ENCODE peak calls at places on chromosomes 4 and X, in seven cellular contexts. K, X, H, Q, F, C and I are unnamed samples.
A peak's percentile ranks its signal among the peaks of the same experiment; 100 is the strongest.

GRCh38 chrX:85375333-85375738 is 4.1 kb downstream of the POF1B start:
- DNase-seq in K (no peak), X (no peak), H (no peak), Q (peak; percentile 22), F (no peak), C (peak; percentile 65), I (no peak)

GRCh38 chrX:145825896-145826295 is 8.3 kb downstream of the SLITRK2 start:
- DNase-seq in K (no peak), X (no peak), H (peak; percentile 8), Q (peak; percentile 48), F (no peak), C (peak; percentile 17), I (no peak)

GRCh38 chr4:182562350-182562749 is 319.1 kb downstream of the TENM3 start:
- DNase-seq in K (no peak), X (no peak), H (no peak), Q (no peak), F (no peak), C (no peak), I (no peak)

GRCh38 chr4:186304816-186305520 is 39.0 kb downstream of the F11 start:
- DNase-seq in K (no peak), X (no peak), H (no peak), Q (no peak), F (no peak), C (no peak), I (no peak)

GRCh38 chrX:10447577-10448214 is 172.7 kb downstream of the MID1 start:
- DNase-seq in K (no peak), X (no peak), H (no peak), Q (no peak), F (no peak), C (peak; percentile 17), I (no peak)

GRCh38 chr4:108172780-108173598 is 4.3 kb upstream of the LEF1 start:
- DNase-seq in K (peak; percentile 86), X (peak; percentile 41), H (peak; percentile 88), Q (peak; percentile 56), F (no peak), C (no peak), I (no peak)

GRCh38 chr4:77994194-77994721 is 62.9 kb upstream of the FRAS1 start:
- DNase-seq in K (no peak), X (peak; percentile 84), H (peak; percentile 54), Q (peak; percentile 37), F (peak; percentile 71), C (peak; percentile 57), I (no peak)

GRCh38 chr4:22688236-22688635 is 4.5 kb upstream of the GBA3 start:
- DNase-seq in K (no peak), X (no peak), H (no peak), Q (no peak), F (no peak), C (no peak), I (no peak)

GRCh38 chr4:30714408-30715031 is 5.6 kb upstream of the PCDH7 start:
- DNase-seq in K (no peak), X (peak; percentile 19), H (peak; percentile 27), Q (peak; percentile 58), F (peak; percentile 73), C (peak; percentile 45), I (no peak)

GRCh38 chrX:50691820-50692219 is 122.2 kb downstream of the SHROOM4 start:
- DNase-seq in K (no peak), X (peak; percentile 38), H (peak; percentile 54), Q (peak; percentile 25), F (peak; percentile 27), C (peak; percentile 44), I (peak; percentile 0)

GRCh38 chr4:105113800-105114199 is 32.9 kb upstream of the TET2 start:
- DNase-seq in K (no peak), X (no peak), H (no peak), Q (no peak), F (no peak), C (no peak), I (no peak)

GRCh38 chr4:170853422-170854021 is 763.8 kb upstream of the AADAT start:
- DNase-seq in K (no peak), X (peak; percentile 19), H (peak; percentile 35), Q (peak; percentile 65), F (peak; percentile 48), C (peak; percentile 36), I (peak; percentile 1)

GRCh38 chr4:169132561-169133305 is 122.7 kb upstream of the CBR4 start:
- DNase-seq in K (no peak), X (no peak), H (no peak), Q (no peak), F (no peak), C (no peak), I (peak; percentile 3)

GRCh38 chrX:150502979-150503897 is 65.2 kb upstream of the MTM1 start:
- DNase-seq in K (no peak), X (no peak), H (no peak), Q (peak; percentile 57), F (no peak), C (no peak), I (no peak)

GRCh38 chr4:36568575-36568974 is 287.2 kb downstream of the DTHD1 start:
- DNase-seq in K (no peak), X (no peak), H (no peak), Q (no peak), F (no peak), C (no peak), I (no peak)

GRCh38 chrX:40171513-40172168 is 73.9 kb upstream of the BCOR start:
- DNase-seq in K (peak; percentile 86), X (no peak), H (peak; percentile 45), Q (no peak), F (no peak), C (no peak), I (no peak)

GRCh38 chr4:41976775-41977516 is 4.6 kb upstream of the DCAF4L1 start:
- DNase-seq in K (no peak), X (no peak), H (no peak), Q (no peak), F (no peak), C (no peak), I (no peak)

GRCh38 chrX:136041254-136041812 is 56.1 kb downstream of the SLC9A6 start:
- DNase-seq in K (no peak), X (no peak), H (no peak), Q (no peak), F (no peak), C (no peak), I (no peak)

GRCh38 chr4:2714071-2714770 is 41.9 kb downstream of the TNIP2 start:
- DNase-seq in K (peak; percentile 42), X (no peak), H (no peak), Q (peak; percentile 70), F (no peak), C (no peak), I (no peak)

GRCh38 chr4:6898763-6899162 is 10.9 kb upstream of the TBC1D14 start:
- DNase-seq in K (peak; percentile 18), X (no peak), H (no peak), Q (no peak), F (no peak), C (no peak), I (no peak)

GRCh38 chrX:120244735-120245498 is 5.7 kb upstream of the ZBTB33 start:
- DNase-seq in K (peak; percentile 87), X (peak; percentile 71), H (peak; percentile 88), Q (peak; percentile 83), F (peak; percentile 77), C (peak; percentile 91), I (peak; percentile 23)

GRCh38 chrX:120251471-120252011 is 929 bp downstream of the ZBTB33 start:
- DNase-seq in K (peak; percentile 80), X (peak; percentile 3), H (peak; percentile 75), Q (peak; percentile 30), F (no peak), C (peak; percentile 12), I (no peak)

GRCh38 chrX:120253784-120254183 is 3.2 kb downstream of the ZBTB33 start:
- DNase-seq in K (no peak), X (no peak), H (no peak), Q (no peak), F (no peak), C (no peak), I (no peak)

GRCh38 chrX:120250522-120251271 is at the start of gene ZBTB33:
- DNase-seq in K (peak; percentile 96), X (peak; percentile 86), H (peak; percentile 96), Q (peak; percentile 91), F (peak; percentile 88), C (peak; percentile 96), I (peak; percentile 63)
- TF ChIP-seq POLR2A in K (no peak), X (no peak), H (peak; percentile 74), Q (peak; percentile 75), F (no peak), C (peak; percentile 62), I (peak; percentile 71)

DNA sequence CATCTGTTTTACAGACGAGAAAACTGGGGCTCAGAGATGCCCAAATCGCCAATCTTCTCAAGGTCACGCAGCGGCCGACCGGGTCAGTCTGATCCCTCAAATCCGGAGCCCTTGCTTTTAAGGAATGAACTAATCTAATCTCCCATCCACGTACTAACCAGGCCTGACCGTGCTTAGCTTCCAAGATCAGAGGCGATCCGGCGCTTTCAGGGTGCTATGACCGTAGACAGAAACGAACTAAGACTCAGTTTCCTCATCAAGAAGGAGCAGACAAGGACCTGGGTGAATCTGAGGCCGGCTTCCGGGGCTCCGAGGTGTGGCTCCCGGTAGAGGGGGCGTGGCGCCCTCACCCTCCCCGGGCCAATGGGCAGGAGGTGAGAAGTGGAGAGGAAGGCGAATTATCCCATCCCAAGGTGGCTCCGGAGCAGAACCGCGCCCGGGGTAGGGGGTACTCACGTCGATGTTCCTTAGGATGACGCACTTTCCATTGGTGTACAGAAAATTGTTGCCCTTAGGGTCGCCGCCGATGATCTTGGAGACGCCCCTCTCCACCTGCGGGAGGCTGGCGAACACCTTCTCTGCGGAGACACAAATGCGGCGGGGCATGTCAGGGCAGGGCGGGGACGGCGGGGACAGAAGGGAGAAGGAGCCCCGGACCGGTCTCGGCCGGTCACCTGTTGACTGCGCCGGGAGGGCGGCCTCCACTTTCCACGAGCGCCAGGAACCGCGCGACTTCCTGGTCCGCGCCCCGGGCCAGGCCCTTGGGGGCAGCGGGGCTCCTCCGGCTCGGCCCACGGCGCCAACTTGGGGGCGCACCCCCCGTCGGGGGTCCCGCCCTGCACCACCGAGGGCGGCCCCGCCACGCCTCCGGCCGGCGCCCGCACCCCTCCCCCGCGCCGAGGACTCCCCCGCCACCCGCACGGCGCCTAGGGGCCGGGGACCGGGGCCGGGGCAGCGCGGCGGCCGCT is 658 bp downstream of the WDR1 start:
- DNase-seq in K (peak; percentile 95), X (peak; percentile 58), H (peak; percentile 79), Q (peak; percentile 56), F (peak; percentile 28), C (peak; percentile 52), I (no peak)
- TF ChIP-seq POLR2A in K (no peak), X (no peak), H (no peak), Q (no peak), F (no peak), C (no peak), I (no peak)

DNA sequence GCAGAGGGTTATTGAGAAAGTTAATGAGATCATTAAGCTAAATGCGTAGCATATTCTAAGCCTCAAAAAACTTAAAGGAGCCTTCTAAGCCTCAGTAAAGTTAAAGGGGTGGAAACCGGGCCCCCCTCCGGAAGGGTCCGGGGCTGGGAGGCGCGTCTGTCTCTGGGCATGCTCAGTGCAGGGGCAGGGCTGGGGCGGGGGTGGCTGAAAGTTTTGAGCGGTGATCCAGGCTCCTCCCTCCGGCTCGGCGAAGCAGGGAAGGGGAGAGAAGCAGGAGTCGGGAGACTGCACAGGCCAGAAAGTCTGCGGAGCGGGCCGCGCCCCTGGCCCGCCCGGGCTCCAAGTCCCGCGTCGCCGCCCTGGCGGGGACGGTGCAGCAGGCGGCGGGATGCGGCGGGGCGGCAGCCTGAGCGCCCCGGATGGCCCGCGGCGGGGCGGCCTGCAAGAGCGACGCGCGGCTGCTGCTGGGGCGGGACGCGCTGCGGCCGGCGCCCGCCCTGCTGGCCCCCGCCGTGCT is at the start of gene EVC:
- DNase-seq in K (no peak), X (peak; percentile 54), H (peak; percentile 73), Q (peak; percentile 80), F (no peak), C (peak; percentile 70), I (peak; percentile 66)
- TF ChIP-seq POLR2A in K (no peak), X (peak; percentile 49), H (no peak), Q (no peak), F (no peak), C (peak; percentile 67), I (peak; percentile 65)

GRCh38 chrX:13085533-13085932 is 41.1 kb upstream of the FAM9C start:
- DNase-seq in K (peak; percentile 84), X (no peak), H (no peak), Q (no peak), F (no peak), C (no peak), I (no peak)
- TF ChIP-seq POLR2A in K (no peak), X (no peak), H (no peak), Q (no peak), F (no peak), C (no peak), I (no peak)